ENCODE peak calls at places on chromosome 18, in five cellular contexts. One of them, this sample, is unnamed. For H3K9me3 and H3K9me2, the result is how much of the 10 kb centered on the place peaks cover.

GRCh38 chr18:73824684-73825083 is 322.9 kb downstream of the FBXO15 start:
- DNase-seq in MM.1S: no peak
- DNase-seq in hepatocyte: no peak
- DNase-seq in HCT116: no peak
- DNase-seq in Karpas-422: no peak
- DNase-seq in this sample: no peak

GRCh38 chr18:38644875-38645641 is 1079.5 kb upstream of the CELF4 start:
- DNase-seq in MM.1S: no peak
- DNase-seq in hepatocyte: no peak
- DNase-seq in HCT116: no peak
- DNase-seq in Karpas-422: no peak
- DNase-seq in this sample: no peak

GRCh38 chr18:59502222-59502898 is 143.3 kb upstream of the LMAN1 start:
- DNase-seq in MM.1S: no peak
- DNase-seq in hepatocyte: peak
- DNase-seq in HCT116: no peak
- DNase-seq in Karpas-422: no peak
- DNase-seq in this sample: no peak

GRCh38 chr18:50624981-50625380 is 65.1 kb downstream of the MAPK4 start:
- DNase-seq in MM.1S: no peak
- DNase-seq in hepatocyte: no peak
- DNase-seq in HCT116: no peak
- DNase-seq in Karpas-422: no peak
- DNase-seq in this sample: no peak

GRCh38 chr18:11533942-11534496 is 75.4 kb upstream of the SLC35G4 start:
- DNase-seq in MM.1S: no peak
- DNase-seq in hepatocyte: no peak
- DNase-seq in HCT116: no peak
- DNase-seq in Karpas-422: no peak
- DNase-seq in this sample: no peak

GRCh38 chr18:37483221-37483971 is 82.2 kb downstream of the CELF4 start:
- DNase-seq in MM.1S: peak
- DNase-seq in hepatocyte: peak
- DNase-seq in HCT116: no peak
- DNase-seq in Karpas-422: peak
- DNase-seq in this sample: no peak

GRCh38 chr18:59704146-59704545 is 6.9 kb upstream of the CCBE1 start:
- DNase-seq in MM.1S: no peak
- DNase-seq in hepatocyte: no peak
- DNase-seq in HCT116: no peak
- DNase-seq in Karpas-422: no peak
- DNase-seq in this sample: no peak

GRCh38 chr18:21105936-21106335 is 5.7 kb downstream of the ROCK1 start:
- DNase-seq in MM.1S: no peak
- DNase-seq in hepatocyte: no peak
- DNase-seq in HCT116: no peak
- DNase-seq in Karpas-422: no peak
- DNase-seq in this sample: no peak

GRCh38 chr18:59667488-59667887 is 29.7 kb downstream of the CCBE1 start:
- DNase-seq in MM.1S: no peak
- DNase-seq in hepatocyte: no peak
- DNase-seq in HCT116: no peak
- DNase-seq in Karpas-422: no peak
- DNase-seq in this sample: no peak

GRCh38 chr18:69397096-69397495 is 3.6 kb upstream of the DOK6 start:
- DNase-seq in MM.1S: no peak
- DNase-seq in hepatocyte: no peak
- DNase-seq in HCT116: peak
- DNase-seq in Karpas-422: no peak
- DNase-seq in this sample: no peak

GRCh38 chr18:7000484-7001096 is 117.0 kb downstream of the LAMA1 start:
- DNase-seq in MM.1S: peak
- DNase-seq in hepatocyte: peak
- DNase-seq in HCT116: no peak
- DNase-seq in Karpas-422: peak
- DNase-seq in this sample: peak

GRCh38 chr18:49055787-49056186 is 105.0 kb upstream of the SMAD7 start:
- DNase-seq in MM.1S: no peak
- DNase-seq in hepatocyte: no peak
- DNase-seq in HCT116: no peak
- DNase-seq in Karpas-422: no peak
- DNase-seq in this sample: peak

GRCh38 chr18:59725177-59725576 is 28.0 kb upstream of the CCBE1 start:
- DNase-seq in MM.1S: no peak
- DNase-seq in hepatocyte: no peak
- DNase-seq in HCT116: no peak
- DNase-seq in Karpas-422: no peak
- DNase-seq in this sample: no peak

GRCh38 chr18:41457730-41458129 is 497.3 kb upstream of the PIK3C3 start:
- DNase-seq in MM.1S: no peak
- DNase-seq in hepatocyte: no peak
- DNase-seq in HCT116: no peak
- DNase-seq in Karpas-422: no peak
- DNase-seq in this sample: no peak

GRCh38 chr18:62617793-62618591 is 95.2 kb downstream of the ZCCHC2 start:
- DNase-seq in MM.1S: no peak
- DNase-seq in hepatocyte: no peak
- DNase-seq in HCT116: no peak
- DNase-seq in Karpas-422: no peak
- DNase-seq in this sample: no peak
- H3K9me3 ChIP-seq in MM.1S: under half
- H3K9me3 ChIP-seq in hepatocyte: under half
- H3K9me3 ChIP-seq in HCT116: under half
- H3K9me3 ChIP-seq in Karpas-422: under half
- H3K9me3 ChIP-seq in this sample: under half

GRCh38 chr18:68314403-68314802 is 400.5 kb downstream of the TMX3 start:
- DNase-seq in MM.1S: no peak
- DNase-seq in hepatocyte: peak
- DNase-seq in HCT116: no peak
- DNase-seq in Karpas-422: no peak
- DNase-seq in this sample: no peak

GRCh38 chr18:68316636-68317035 is 398.3 kb downstream of the TMX3 start:
- DNase-seq in MM.1S: no peak
- DNase-seq in hepatocyte: no peak
- DNase-seq in HCT116: no peak
- DNase-seq in Karpas-422: no peak
- DNase-seq in this sample: no peak
- H2AFZ ChIP-seq in MM.1S: no peak
- H2AFZ ChIP-seq in hepatocyte: peak
- H2AFZ ChIP-seq in HCT116: no peak
- H2AFZ ChIP-seq in Karpas-422: no peak
- H2AFZ ChIP-seq in this sample: no peak

GRCh38 chr18:26190506-26190905 is 35.7 kb upstream of the TAF4B start:
- DNase-seq in MM.1S: peak
- DNase-seq in hepatocyte: no peak
- DNase-seq in HCT116: no peak
- DNase-seq in Karpas-422: peak
- DNase-seq in this sample: peak

GRCh38 chr18:26192233-26192632 is 34.0 kb upstream of the TAF4B start:
- DNase-seq in MM.1S: no peak
- DNase-seq in hepatocyte: no peak
- DNase-seq in HCT116: no peak
- DNase-seq in Karpas-422: no peak
- DNase-seq in this sample: no peak
- H3K9me2 ChIP-seq in MM.1S: under half
- H3K9me2 ChIP-seq in hepatocyte: under half
- H3K9me2 ChIP-seq in HCT116: under half
- H3K9me2 ChIP-seq in Karpas-422: under half
- H3K9me2 ChIP-seq in this sample: under half

DNA sequence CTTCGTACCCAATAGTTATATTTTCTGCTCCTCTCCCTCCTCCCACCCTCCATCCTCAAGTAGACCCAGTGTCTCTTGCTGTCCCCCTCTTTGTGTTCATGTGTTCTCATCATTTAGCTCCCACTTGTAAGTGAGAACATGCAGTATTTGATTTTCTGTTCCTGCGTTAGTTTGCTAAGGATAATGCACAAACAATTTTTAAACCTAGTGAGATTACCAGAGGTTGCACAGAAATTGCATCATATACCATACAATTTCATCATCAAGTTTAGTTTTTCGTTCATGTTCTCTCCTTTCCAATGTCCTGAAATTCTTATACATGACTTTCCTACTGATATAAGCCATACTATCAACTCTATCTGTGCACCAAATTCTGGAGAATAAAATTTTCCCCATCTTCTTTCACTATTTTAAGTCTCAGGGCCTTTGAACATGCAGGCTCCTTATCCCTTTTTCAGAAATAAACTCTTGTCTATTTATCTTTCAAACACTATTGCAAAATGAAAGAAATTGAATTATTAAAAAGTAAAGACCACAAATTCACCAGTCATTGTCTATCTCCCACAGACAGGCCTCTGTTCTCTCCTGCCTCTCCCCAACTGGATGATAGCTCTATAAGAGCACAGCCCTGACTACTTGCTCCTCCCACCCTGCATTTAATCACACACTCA is 27.1 kb upstream of the B4GALT6 start:
- DNase-seq in MM.1S: no peak
- DNase-seq in hepatocyte: no peak
- DNase-seq in HCT116: no peak
- DNase-seq in Karpas-422: no peak
- DNase-seq in this sample: no peak
- H3K9me3 ChIP-seq in MM.1S: under half
- H3K9me3 ChIP-seq in hepatocyte: under half
- H3K9me3 ChIP-seq in HCT116: under half
- H3K9me3 ChIP-seq in Karpas-422: under half
- H3K9me3 ChIP-seq in this sample: under half

DNA sequence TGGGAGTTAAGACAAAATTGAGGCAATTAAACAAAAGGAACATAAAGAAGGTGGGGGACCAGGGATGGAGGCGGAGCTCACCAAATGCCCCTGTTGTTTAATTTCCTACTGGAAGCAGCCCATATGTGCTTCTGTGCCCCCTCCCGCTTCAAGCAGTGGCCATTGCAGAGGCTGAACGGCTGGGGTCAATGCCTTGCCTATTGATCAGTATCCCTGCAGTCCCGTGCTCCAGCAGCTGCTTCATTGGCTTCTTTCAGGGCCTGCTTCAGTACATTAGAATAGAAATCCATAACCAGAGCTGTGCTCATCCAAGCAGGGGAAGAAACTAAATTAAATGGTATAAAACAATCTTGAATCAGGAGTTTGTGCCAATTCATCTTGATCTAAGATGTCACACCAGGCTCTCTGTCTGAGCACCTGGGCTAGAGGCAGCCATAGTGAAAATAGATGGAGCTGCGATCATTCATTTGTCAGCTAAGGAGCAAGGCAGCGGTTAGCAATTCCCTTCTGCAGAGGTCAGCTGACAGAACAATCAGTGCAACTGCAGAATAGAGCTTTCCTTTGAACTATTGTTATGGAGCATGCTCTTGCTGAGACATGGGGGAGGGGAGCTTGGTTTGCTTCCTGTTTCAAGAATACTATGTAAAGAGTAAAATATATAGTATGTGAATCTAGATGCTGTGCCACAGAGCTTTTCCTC is 222.4 kb downstream of the WDR7 start:
- DNase-seq in MM.1S: peak
- DNase-seq in hepatocyte: peak
- DNase-seq in HCT116: no peak
- DNase-seq in Karpas-422: no peak
- DNase-seq in this sample: peak
- H2AFZ ChIP-seq in MM.1S: no peak
- H2AFZ ChIP-seq in hepatocyte: no peak
- H2AFZ ChIP-seq in HCT116: no peak
- H2AFZ ChIP-seq in Karpas-422: no peak
- H2AFZ ChIP-seq in this sample: no peak

GRCh38 chr18:76080430-76080829 is 414.6 kb downstream of the ZNF516 start:
- DNase-seq in MM.1S: no peak
- DNase-seq in hepatocyte: no peak
- DNase-seq in HCT116: no peak
- DNase-seq in Karpas-422: no peak
- DNase-seq in this sample: no peak
- H3K9me2 ChIP-seq in MM.1S: under half
- H3K9me2 ChIP-seq in hepatocyte: under half
- H3K9me2 ChIP-seq in HCT116: under half
- H3K9me2 ChIP-seq in Karpas-422: under half
- H3K9me2 ChIP-seq in this sample: under half

DNA sequence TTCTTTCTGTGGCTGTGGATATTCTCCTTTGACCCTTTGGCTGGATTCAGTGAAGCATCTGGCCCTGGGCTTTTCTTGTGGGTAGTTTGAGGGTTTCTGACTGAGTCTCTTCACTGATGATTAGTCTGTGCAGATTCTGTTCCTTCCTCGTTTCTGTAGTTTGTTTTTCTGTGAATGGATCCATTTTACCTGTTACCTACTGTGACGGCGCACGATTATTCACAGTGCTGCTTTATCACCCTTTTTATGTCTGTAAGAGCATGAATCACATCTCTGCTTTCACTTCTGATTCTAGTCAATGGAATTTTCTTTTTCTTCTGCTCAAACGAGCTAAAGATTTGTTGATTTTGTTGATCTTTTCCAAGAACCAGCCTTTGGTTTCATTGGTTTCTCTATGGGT is 60.8 kb downstream of the SLC66A2 start:
- DNase-seq in MM.1S: no peak
- DNase-seq in hepatocyte: no peak
- DNase-seq in HCT116: no peak
- DNase-seq in Karpas-422: no peak
- DNase-seq in this sample: no peak
- H3K9me3 ChIP-seq in MM.1S: under half
- H3K9me3 ChIP-seq in hepatocyte: under half
- H3K9me3 ChIP-seq in HCT116: under half
- H3K9me3 ChIP-seq in Karpas-422: half or more
- H3K9me3 ChIP-seq in this sample: under half

GRCh38 chr18:61157451-61157850 is 175.8 kb upstream of the CDH20 start:
- DNase-seq in MM.1S: no peak
- DNase-seq in hepatocyte: no peak
- DNase-seq in HCT116: no peak
- DNase-seq in Karpas-422: no peak
- DNase-seq in this sample: no peak
- H2AFZ ChIP-seq in MM.1S: no peak
- H2AFZ ChIP-seq in hepatocyte: no peak
- H2AFZ ChIP-seq in HCT116: no peak
- H2AFZ ChIP-seq in Karpas-422: no peak
- H2AFZ ChIP-seq in this sample: no peak

GRCh38 chr18:78159397-78159796 is 820.2 kb upstream of the SALL3 start:
- DNase-seq in MM.1S: no peak
- DNase-seq in hepatocyte: no peak
- DNase-seq in HCT116: no peak
- DNase-seq in Karpas-422: no peak
- DNase-seq in this sample: no peak

GRCh38 chr18:78158943-78159342 is 820.7 kb upstream of the SALL3 start:
- DNase-seq in MM.1S: no peak
- DNase-seq in hepatocyte: no peak
- DNase-seq in HCT116: no peak
- DNase-seq in Karpas-422: no peak
- DNase-seq in this sample: no peak

GRCh38 chr18:78154444-78154843 is 825.2 kb upstream of the SALL3 start:
- DNase-seq in MM.1S: no peak
- DNase-seq in hepatocyte: no peak
- DNase-seq in HCT116: no peak
- DNase-seq in Karpas-422: no peak
- DNase-seq in this sample: no peak

GRCh38 chr18:78153362-78153761 is 826.3 kb upstream of the SALL3 start:
- DNase-seq in MM.1S: no peak
- DNase-seq in hepatocyte: no peak
- DNase-seq in HCT116: no peak
- DNase-seq in Karpas-422: no peak
- DNase-seq in this sample: no peak

GRCh38 chr18:78156466-78156865 is 823.2 kb upstream of the SALL3 start:
- DNase-seq in MM.1S: no peak
- DNase-seq in hepatocyte: no peak
- DNase-seq in HCT116: no peak
- DNase-seq in Karpas-422: no peak
- DNase-seq in this sample: no peak
- H3K9me2 ChIP-seq in MM.1S: under half
- H3K9me2 ChIP-seq in hepatocyte: under half
- H3K9me2 ChIP-seq in HCT116: under half
- H3K9me2 ChIP-seq in Karpas-422: under half
- H3K9me2 ChIP-seq in this sample: under half

GRCh38 chr18:14969507-14969906 is 221.5 kb downstream of the ANKRD30B start:
- DNase-seq in MM.1S: no peak
- DNase-seq in hepatocyte: no peak
- DNase-seq in HCT116: no peak
- DNase-seq in Karpas-422: peak
- DNase-seq in this sample: no peak
- H3K9me3 ChIP-seq in MM.1S: under half
- H3K9me3 ChIP-seq in hepatocyte: under half
- H3K9me3 ChIP-seq in HCT116: under half
- H3K9me3 ChIP-seq in Karpas-422: under half
- H3K9me3 ChIP-seq in this sample: under half